ENCODE peak calls at places on chromosomes 2 and 18, in five cellular contexts. R, E, O, U and X are unnamed samples.

GRCh38 chr2:182763311-182763912 is 47.4 kb downstream of the DNAJC10 start:
- DNase-seq in R (peak; percentile 7), E (no peak), O (peak; percentile 74), U (peak; percentile 71), X (peak; percentile 7)

GRCh38 chr2:119352357-119352756 is 14.3 kb downstream of the C2orf76 start:
- DNase-seq in R (no peak), E (no peak), O (no peak), U (peak; percentile 97), X (no peak)

GRCh38 chr2:146623771-146624170 is 1221.1 kb upstream of the ACVR2A start:
- DNase-seq in R (no peak), E (no peak), O (no peak), U (no peak), X (no peak)

GRCh38 chr2:236730393-236730792 is 160.8 kb downstream of the ACKR3 start:
- DNase-seq in R (no peak), E (no peak), O (no peak), U (no peak), X (no peak)

GRCh38 chr18:8704361-8705279 is 736 bp upstream of the MTCL1 start:
- DNase-seq in R (peak; percentile 71), E (peak; percentile 88), O (peak; percentile 94), U (peak; percentile 90), X (peak; percentile 53)

GRCh38 chr2:180730976-180731375 is 249.4 kb upstream of the UBE2E3 start:
- DNase-seq in R (no peak), E (no peak), O (no peak), U (no peak), X (no peak)

GRCh38 chr2:242098445-242099128 is 229.1 kb downstream of the RTP5 start:
- DNase-seq in R (no peak), E (no peak), O (no peak), U (peak; percentile 24), X (peak; percentile 24)

GRCh38 chr2:96970910-96971309 is 15.5 kb downstream of the FAM178B start:
- DNase-seq in R (no peak), E (no peak), O (no peak), U (no peak), X (no peak)

GRCh38 chr2:144006139-144006538 is 513.8 kb downstream of the ZEB2 start:
- DNase-seq in R (no peak), E (no peak), O (no peak), U (no peak), X (no peak)

GRCh38 chr2:12774381-12774780 is 57.6 kb downstream of the TRIB2 start:
- DNase-seq in R (no peak), E (no peak), O (no peak), U (no peak), X (no peak)

GRCh38 chr2:186611526-186611925 is 21.7 kb downstream of the ITGAV start:
- DNase-seq in R (no peak), E (no peak), O (no peak), U (no peak), X (no peak)

GRCh38 chr2:159613515-159614336 is 2.6 kb downstream of the BAZ2B start:
- DNase-seq in R (no peak), E (no peak), O (no peak), U (peak; percentile 35), X (no peak)

GRCh38 chr2:8797682-8798081 is 39.7 kb downstream of the KIDINS220 start:
- DNase-seq in R (no peak), E (no peak), O (no peak), U (no peak), X (no peak)

GRCh38 chr2:113225505-113226259 is 51.9 kb downstream of the PSD4 start:
- DNase-seq in R (no peak), E (no peak), O (peak; percentile 87), U (no peak), X (no peak)

GRCh38 chr2:15729709-15730544 is 138.3 kb downstream of the DDX1 start:
- DNase-seq in R (no peak), E (no peak), O (no peak), U (no peak), X (no peak)

GRCh38 chr2:161681043-161681442 is 56.8 kb downstream of the SLC4A10 start:
- DNase-seq in R (no peak), E (no peak), O (no peak), U (no peak), X (no peak)

GRCh38 chr2:7692657-7693161 is 775.5 kb downstream of the RNF144A start:
- DNase-seq in R (no peak), E (no peak), O (no peak), U (no peak), X (no peak)

GRCh38 chr2:215930505-215931233 is 82.7 kb downstream of the MREG start:
- DNase-seq in R (no peak), E (no peak), O (no peak), U (no peak), X (no peak)

GRCh38 chr18:77053616-77054287 is 78.8 kb downstream of the MBP start:
- DNase-seq in R (no peak), E (no peak), O (no peak), U (no peak), X (no peak)

GRCh38 chr18:77054288-77054605 is 78.3 kb downstream of the MBP start:
- DNase-seq in R (no peak), E (no peak), O (no peak), U (no peak), X (peak; percentile 82)

GRCh38 chr18:77051581-77052296 is 80.8 kb downstream of the MBP start:
- DNase-seq in R (no peak), E (no peak), O (no peak), U (no peak), X (no peak)

GRCh38 chr18:77052297-77052645 is 80.3 kb downstream of the MBP start:
- DNase-seq in R (no peak), E (no peak), O (no peak), U (no peak), X (no peak)

DNA sequence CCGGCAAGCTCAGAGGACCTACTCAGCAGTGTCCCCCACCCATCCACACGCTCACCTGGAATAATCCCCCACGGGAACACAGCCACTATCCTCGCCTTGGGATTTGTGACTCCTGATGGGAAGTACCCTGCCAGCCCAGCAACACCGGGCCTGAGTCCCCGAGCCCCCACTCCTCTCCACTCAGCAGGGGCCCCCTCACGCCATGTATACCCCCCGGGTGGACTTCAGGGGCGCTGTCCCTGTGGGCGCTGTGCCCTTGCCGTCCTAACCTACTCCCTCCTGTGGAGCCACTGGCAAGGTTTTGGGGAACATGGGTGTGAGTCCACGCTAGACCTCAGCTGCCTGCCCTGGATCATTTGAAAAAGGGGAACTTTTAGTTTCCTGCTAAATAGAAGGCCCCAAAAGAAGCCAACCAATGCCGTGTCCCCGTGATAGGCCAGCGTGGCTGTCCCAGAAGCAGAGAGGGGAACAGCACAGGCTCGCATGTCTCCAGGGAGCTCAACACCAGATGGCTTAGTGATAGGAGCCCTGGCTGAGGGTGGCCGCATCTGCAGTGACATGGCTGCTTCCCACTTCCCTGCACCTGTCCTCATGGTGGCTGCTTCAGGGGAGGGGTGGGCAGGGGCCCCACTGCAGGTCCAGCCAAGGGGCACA is 79.8 kb downstream of the MBP start:
- DNase-seq in R (no peak), E (no peak), O (no peak), U (no peak), X (no peak)
- H3K27ac ChIP-seq in R (peak overlapping the region; percentile 91), E (no peak overlapping the region), O (no peak overlapping the region), U (no peak overlapping the region), X (peak overlapping the region; percentile 93)

DNA sequence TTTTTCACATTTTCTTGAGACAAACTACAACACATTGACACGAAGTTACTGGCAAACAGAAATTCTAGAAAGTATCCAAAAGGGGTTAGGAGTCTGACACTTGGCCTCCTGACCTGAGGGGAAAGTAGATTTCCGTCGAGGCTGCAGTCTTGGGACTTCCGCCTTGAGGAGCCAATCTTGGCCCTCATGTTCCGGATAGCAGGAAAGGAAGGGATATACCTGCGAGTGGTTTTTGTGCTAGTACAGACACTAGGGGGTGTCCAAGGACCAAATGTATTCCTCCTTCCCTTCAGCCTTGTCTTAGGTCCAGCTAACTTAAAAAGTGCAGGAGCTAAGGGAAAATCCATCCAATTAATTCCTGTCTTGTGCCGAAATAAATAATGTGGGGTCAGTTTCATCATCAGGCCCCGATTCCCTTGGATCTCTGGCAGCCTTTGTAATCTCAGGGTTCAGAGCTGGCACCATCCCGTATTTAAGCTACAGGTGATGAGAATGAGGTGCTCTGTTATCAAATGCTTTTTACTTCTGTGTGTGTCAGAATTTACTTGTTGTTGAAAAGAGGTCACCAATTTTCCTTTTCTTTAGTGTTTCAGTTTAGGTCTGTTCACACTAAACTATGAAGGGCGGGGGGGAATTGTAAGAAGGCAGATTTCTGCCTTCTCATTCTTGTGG is 330.2 kb upstream of the FANCL start:
- DNase-seq in R (no peak), E (peak; percentile 53), O (peak; percentile 75), U (peak; percentile 61), X (peak; percentile 56)
- H3K4me3 ChIP-seq in R (no peak overlapping the region), E (no peak overlapping the region), O (no peak overlapping the region), U (no peak overlapping the region), X (no peak overlapping the region)

GRCh38 chr18:62526098-62527025 is 3.5 kb downstream of the ZCCHC2 start:
- DNase-seq in R (peak; percentile 64), E (peak; percentile 80), O (peak; percentile 92), U (peak; percentile 51), X (peak; percentile 75)

GRCh38 chr18:62523631-62524442 is 1.0 kb downstream of the ZCCHC2 start:
- DNase-seq in R (peak; percentile 59), E (peak; percentile 67), O (peak; percentile 52), U (peak; percentile 17), X (no peak)

GRCh38 chr18:62525611-62526010 is 2.8 kb downstream of the ZCCHC2 start:
- DNase-seq in R (no peak), E (no peak), O (no peak), U (no peak), X (no peak)

GRCh38 chr18:62523255-62523588 is 397 bp downstream of the ZCCHC2 start:
- DNase-seq in R (no peak), E (no peak), O (no peak), U (no peak), X (no peak)

DNA sequence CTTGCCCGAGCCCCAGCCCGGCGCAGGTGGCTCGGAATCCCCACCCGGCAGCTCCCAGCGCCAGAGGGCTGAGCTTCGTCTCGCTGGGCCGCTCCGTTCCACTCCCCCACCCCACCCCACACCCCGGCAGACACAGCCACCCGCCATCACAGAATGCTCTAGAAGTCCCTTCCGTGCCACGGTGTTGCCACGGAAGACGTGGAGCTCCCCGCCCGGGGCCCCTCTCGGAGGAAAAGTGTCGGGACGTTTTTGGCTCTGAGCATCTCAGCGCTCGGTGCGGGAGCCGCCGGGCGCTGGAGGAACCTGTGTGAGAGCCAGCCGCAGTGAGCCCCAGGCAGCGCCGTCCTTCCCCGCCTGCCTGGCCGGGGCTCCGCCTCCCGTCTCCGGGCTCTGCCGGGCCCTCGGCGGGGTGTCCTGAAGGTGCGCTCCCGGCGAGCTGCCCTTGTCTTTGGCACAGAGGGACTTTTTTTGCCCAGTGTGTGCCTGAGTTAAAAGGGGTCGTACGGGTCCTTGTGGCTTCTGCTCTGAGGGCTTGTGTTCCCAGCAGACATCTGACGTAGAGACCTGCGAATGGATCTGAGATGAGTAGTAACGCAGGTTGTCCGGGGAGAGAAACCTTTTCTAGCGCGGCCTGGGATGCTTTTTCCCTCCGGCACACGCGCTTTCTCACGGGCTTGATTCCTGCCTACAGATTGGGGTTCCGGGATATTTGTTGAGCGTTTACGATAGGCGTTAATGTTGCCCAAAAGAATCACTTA is 1.8 kb downstream of the ZCCHC2 start:
- DNase-seq in R (peak; percentile 66), E (peak; percentile 80), O (peak; percentile 75), U (peak; percentile 42), X (peak; percentile 71)
- H3K27ac ChIP-seq in R (peak overlapping the region; percentile 85), E (no peak overlapping the region), O (no peak overlapping the region), U (peak overlapping the region; percentile 24), X (peak overlapping the region; percentile 81)

DNA sequence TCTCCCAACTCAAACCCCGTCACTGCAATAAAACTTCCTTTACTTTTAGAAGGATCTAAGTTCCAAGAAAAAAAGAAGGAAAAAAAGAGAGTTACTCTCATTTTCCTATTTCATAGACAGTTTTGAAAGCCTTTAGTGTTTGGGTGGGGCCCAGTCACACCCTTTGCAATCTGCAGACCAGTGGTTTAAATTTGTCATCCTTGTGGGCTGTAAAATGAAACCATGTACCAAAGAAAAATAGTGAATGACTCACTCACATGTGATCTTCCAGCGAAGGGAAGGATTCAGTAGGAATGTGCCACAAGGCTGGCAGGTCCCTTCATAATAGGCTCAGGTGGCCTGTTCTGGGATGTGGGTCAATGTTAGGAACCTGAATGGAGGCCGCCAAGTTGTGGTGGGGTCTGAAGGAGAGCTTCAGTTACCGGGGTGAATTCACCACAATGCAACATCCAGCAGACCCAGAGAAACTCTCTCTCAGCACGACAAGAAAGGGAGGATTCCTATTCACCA is 28.3 kb downstream of the ANXA4 start:
- DNase-seq in R (no peak), E (no peak), O (no peak), U (peak; percentile 19), X (peak; percentile 23)
- H3K4me3 ChIP-seq in R (no peak overlapping the region), E (no peak overlapping the region), O (no peak overlapping the region), U (no peak overlapping the region), X (no peak overlapping the region)